ENCODE peak calls at places on chromosomes 11 and 22, in five cellular contexts. T is keratinocyte, Q is astrocyte of the cerebellum, B is astrocyte of the spinal cord, Y is transverse colon. O is an unnamed sample.

GRCh38 chr11:108818971-108819370 is 154.1 kb downstream of the DDX10 start:
- DNase-seq in Q (no peak), B (no peak), T (no peak), Y (no peak), O (no peak)

GRCh38 chr11:118608268-118609214 is 1.1 kb downstream of the PHLDB1 start:
- DNase-seq in Q (no peak), Y (peak), T (no peak), B (peak), O (peak)

GRCh38 chr22:24996420-24996952 is 44.0 kb downstream of the KIAA1671 start:
- DNase-seq in B (peak), Q (no peak), T (no peak), Y (peak), O (no peak)

GRCh38 chr11:59614277-59615131 is 1.1 kb downstream of the OSBP start:
- DNase-seq in Q (no peak), B (no peak), Y (no peak), T (no peak), O (no peak)

GRCh38 chr11:3894128-3894731 is 38.8 kb downstream of the STIM1 start:
- DNase-seq in B (no peak), T (no peak), Y (peak), Q (no peak), O (no peak)

GRCh38 chr22:44884968-44885805 is 124.6 kb downstream of the PHF21B start:
- DNase-seq in B (no peak), Q (no peak), Y (no peak), T (no peak), O (no peak)

GRCh38 chr11:94809251-94809650 is 41.1 kb downstream of the AMOTL1 start:
- DNase-seq in B (no peak), Y (no peak), T (no peak), Q (no peak), O (no peak)

GRCh38 chr22:35539910-35540599 is 576 bp upstream of the RASD2 start:
- DNase-seq in Y (peak), T (no peak), B (no peak), Q (no peak), O (peak)

GRCh38 chr11:128956401-128957203 is 13.9 kb upstream of the TP53AIP1 start:
- DNase-seq in Y (peak), B (peak), Q (peak), T (no peak), O (peak)

GRCh38 chr22:19730662-19731360 is 7.5 kb downstream of the GP1BB start:
- DNase-seq in B (peak), Y (peak), T (no peak), Q (peak), O (peak)

GRCh38 chr11:79439430-79439892 is 1.4 kb downstream of the TENM4 start:
- DNase-seq in B (peak), Y (no peak), T (no peak), Q (no peak), O (no peak)

GRCh38 chr11:79440451-79441158 is at the start of gene TENM4:
- DNase-seq in Y (peak), T (no peak), B (peak), Q (peak), O (no peak)

GRCh38 chr11:79438631-79439429 is 2.0 kb downstream of the TENM4 start:
- DNase-seq in Y (peak), Q (no peak), B (peak), T (no peak), O (peak)

GRCh38 chr11:79439893-79440450 is 858 bp downstream of the TENM4 start:
- DNase-seq in Y (no peak), T (no peak), B (peak), Q (no peak), O (peak)

DNA sequence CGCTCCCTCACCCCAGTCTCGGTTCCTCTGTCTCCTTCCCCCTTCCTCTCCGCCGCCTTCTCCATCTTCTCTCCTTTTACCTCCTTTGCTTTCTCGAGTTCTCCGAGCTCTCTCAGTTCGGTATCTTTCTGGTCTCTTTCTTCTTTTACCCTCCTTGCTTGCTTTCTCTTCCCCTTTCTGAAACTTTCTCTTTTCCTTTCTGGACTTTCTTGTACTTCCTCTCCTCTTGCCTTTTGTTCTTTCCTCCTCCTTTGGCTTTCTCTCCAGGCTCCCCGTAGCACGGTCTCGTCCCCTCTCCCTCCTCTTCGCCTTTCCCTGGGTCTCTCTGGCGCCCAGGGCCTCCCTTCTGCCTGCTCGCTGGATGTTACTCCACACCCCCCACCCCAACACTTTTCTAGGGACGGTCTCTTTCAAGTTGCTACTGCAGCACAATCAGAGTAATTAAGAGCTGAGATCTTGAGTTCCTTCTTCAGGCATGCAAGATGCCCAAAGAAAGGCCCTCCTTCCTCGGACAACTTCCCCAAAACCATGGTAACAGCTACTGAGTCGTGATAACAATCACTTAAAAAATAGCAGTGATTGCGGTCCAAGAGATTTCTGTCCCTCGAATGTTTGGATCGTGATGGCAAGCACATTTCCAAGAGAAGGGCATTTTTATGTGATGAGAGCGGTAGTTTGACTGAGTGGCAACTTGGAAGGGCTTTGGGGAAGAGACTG is 487 bp upstream of the TENM4 start:
- DNase-seq in B (peak), Y (no peak), T (no peak), Q (no peak), O (no peak)
- H3K4me3 ChIP-seq in B (peak), Y (no peak), T (peak), Q (peak), O (peak)

GRCh38 chr11:62645934-62646824 is at the start of gene GANAB:
- DNase-seq in B (peak), Y (peak), T (peak), Q (peak), O (peak)

GRCh38 chr11:62647609-62648005 is 1.2 kb upstream of the GANAB start:
- DNase-seq in Y (no peak), Q (no peak), B (no peak), T (no peak), O (no peak)

GRCh38 chr11:62648185-62648966 is 2.0 kb upstream of the GANAB start:
- DNase-seq in T (no peak), Q (no peak), Y (no peak), B (no peak), O (no peak)

GRCh38 chr11:62645660-62645933 is 816 bp downstream of the GANAB start:
- DNase-seq in B (no peak), T (no peak), Q (no peak), Y (no peak), O (no peak)

GRCh38 chr11:62646825-62647608 is 604 bp upstream of the GANAB start:
- DNase-seq in T (no peak), Q (no peak), B (no peak), Y (no peak), O (no peak)
- H3K4me3 ChIP-seq in T (no peak), Q (peak), B (no peak), Y (no peak), O (no peak)

GRCh38 chr22:46564084-46564714 is 26.8 kb upstream of the CELSR1 start:
- DNase-seq in B (no peak), T (no peak), Y (peak), Q (no peak), O (no peak)
- H3K4me3 ChIP-seq in B (no peak), T (no peak), Y (no peak), Q (no peak), O (no peak)

GRCh38 chr22:38148252-38148651 is 33.4 kb downstream of the PLA2G6 start:
- DNase-seq in Q (peak), Y (no peak), B (peak), T (no peak), O (no peak)
- H3K4me3 ChIP-seq in Q (no peak), Y (no peak), B (no peak), T (no peak), O (no peak)

GRCh38 chr11:35280727-35281126 is 138.6 kb downstream of the SLC1A2 start:
- DNase-seq in Y (no peak), B (no peak), Q (no peak), T (no peak), O (no peak)

GRCh38 chr11:35281169-35281591 is 138.2 kb downstream of the SLC1A2 start:
- DNase-seq in Y (no peak), T (no peak), Q (no peak), B (no peak), O (no peak)

GRCh38 chr11:35285471-35285870 is 133.9 kb downstream of the SLC1A2 start:
- DNase-seq in Y (no peak), T (no peak), B (no peak), Q (no peak), O (no peak)

GRCh38 chr11:35286156-35286555 is 133.2 kb downstream of the SLC1A2 start:
- DNase-seq in T (no peak), B (no peak), Y (no peak), Q (no peak), O (no peak)

GRCh38 chr11:35282226-35282882 is 137.0 kb downstream of the SLC1A2 start:
- DNase-seq in B (peak), Q (no peak), Y (no peak), T (no peak), O (no peak)
- H3K4me3 ChIP-seq in B (no peak), Q (no peak), Y (no peak), T (no peak), O (no peak)

GRCh38 chr11:75154646-75155569 is 4.0 kb downstream of the SLCO2B1 start:
- DNase-seq in Y (no peak), Q (no peak), T (no peak), B (no peak), O (no peak)
- H3K4me3 ChIP-seq in Y (no peak), Q (no peak), T (no peak), B (no peak), O (no peak)

DNA sequence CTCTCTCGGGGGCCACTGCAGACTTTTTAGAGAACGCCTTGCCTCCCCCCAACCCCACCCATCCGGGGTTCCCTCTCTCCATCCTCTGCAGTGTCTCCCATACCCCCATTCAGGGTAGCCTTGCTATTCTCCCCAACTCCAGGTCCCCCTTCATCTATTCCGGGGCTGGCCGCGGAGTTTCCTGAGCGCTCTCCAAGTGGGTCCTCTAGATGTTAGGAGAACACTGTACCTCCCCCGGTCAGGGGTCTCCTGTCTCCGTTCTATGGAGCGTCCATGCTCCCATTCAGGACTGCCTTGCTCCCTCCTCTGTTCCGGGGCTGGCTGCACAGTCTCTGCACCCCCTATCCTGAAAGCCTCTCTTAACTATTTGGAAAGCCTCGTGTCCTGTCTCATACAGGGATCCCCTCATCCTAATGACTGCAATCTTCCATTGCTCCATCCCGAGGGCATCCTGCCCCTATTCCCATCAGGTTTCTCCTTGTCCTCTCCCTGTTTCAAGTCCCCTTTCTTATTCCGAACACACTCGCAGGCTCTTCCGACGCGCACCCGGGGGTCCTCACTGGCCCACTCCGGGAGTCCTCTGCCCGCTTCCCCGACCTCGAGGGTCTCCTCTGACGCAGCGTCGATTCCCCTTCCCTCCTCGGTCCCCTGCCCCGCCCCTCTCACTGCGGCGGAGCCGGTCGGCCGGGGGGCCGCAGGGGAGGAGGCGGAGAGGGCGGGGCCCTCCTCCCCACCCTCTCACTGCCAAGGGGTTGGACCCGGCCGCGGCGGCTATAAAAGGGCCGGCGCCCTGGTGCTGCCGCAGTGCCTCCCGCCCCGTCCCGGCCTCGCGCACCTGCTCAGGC is at the start of gene NEFH:
- DNase-seq in Y (no peak), B (no peak), T (no peak), Q (no peak), O (no peak)
- H3K4me3 ChIP-seq in Y (no peak), B (peak), T (no peak), Q (peak), O (no peak)

DNA sequence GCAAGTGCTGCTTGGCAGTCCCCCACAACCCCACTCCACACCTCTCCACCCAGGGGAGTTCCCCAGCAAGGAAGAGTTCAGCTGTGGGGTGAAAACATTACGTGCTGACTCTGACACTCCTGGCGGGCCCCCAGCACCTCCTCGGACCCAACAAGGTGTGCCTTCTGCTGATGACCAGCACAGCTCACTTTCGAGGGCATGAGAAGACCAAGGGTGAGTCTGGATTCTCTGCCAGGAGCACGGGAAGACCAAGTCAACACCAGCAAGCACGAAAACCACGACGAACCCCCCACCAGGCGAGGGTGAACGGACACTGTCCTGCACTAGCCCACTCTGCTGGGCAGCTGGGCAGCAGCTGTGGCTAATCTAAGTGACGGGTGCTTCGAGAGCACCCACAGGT is 1.4 kb downstream of the ALG12 start:
- DNase-seq in Q (no peak), Y (no peak), B (no peak), T (no peak), O (no peak)
- H3K4me3 ChIP-seq in Q (no peak), Y (no peak), B (no peak), T (peak), O (no peak)

DNA sequence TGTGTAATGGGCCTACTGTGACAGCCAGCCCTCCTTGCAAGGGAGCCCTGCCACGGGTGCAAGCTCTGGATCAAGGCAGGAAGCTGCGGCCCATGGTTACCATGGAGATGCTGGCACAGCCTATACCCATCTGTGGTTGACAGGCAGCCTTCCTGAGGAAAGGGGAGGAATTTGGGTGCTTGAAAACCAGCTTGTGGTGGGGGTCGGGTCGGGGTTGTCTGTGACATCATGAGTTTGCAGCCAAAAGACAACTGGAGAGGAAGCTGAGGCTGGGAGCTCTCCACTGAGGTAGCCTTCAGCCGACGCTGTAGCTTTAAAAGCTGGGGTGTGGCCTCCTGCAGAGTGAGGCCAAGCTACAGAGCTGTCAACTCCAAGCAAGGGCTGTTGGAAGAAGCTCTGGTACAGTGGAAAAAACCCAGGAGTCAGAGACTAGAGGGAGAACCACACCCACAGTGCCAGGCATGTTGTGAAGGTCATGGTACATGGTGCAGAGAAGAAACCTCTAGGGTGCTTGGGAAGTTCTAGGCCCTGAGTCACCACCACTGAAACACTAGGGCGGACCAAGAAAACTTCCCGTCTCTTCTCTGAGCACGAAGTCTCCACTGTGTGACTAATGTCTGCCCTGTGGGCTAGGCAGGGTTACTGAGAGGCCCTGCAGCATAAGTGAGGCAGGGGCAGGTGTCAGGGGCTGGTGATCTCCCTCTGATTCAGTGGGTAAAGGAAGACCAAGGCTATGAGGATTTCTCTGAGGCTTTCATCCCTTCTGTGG is 10.8 kb upstream of the LDHA start:
- DNase-seq in Y (peak), B (peak), Q (peak), T (peak), O (peak)
- H3K4me3 ChIP-seq in Y (no peak), B (no peak), Q (no peak), T (no peak), O (no peak)

GRCh38 chr11:61587541-61587941 is 6.7 kb upstream of the SYT7 start:
- DNase-seq in B (no peak), Y (peak), Q (no peak), T (no peak), O (peak)
- H3K4me3 ChIP-seq in B (peak), Y (peak), Q (peak), T (peak), O (no peak)